ENCODE peak calls at places on chromosomes 13 and 19, in seven cellular contexts. M is frontal cortex; Z is HFFc6; S is memory B cell; X is stimulated activated CD8-positive, alpha-beta memory T cell treated with anti-CD3 and anti-CD28 coated beads, Interleukin-15, amount 100 ng/mL, for 4 hours; V is NCI-H345; T is mesendoderm. E is an unnamed sample.
A peak's percentile ranks its signal among the peaks of the same experiment; 100 is the strongest.

GRCh38 chr19:46495789-46496099 is at the start of gene PNMA8B:
- DNase-seq in M (peak; percentile 89), Z (no peak), S (no peak), X (no peak), V (peak; percentile 81), T (peak; percentile 95), E (peak; percentile 44)

GRCh38 chr13:37870895-37871550 is 1.5 kb upstream of the TRPC4 start:
- DNase-seq in M (no peak), Z (peak; percentile 50), S (no peak), X (no peak), V (no peak), T (peak; percentile 48), E (no peak)

GRCh38 chr19:48508729-48509310 is 2.8 kb downstream of the LMTK3 start:
- DNase-seq in M (no peak), Z (no peak), S (no peak), X (no peak), V (no peak), T (no peak), E (no peak)

GRCh38 chr19:13959962-13960862 is 7.9 kb downstream of the DCAF15 start:
- DNase-seq in M (no peak), Z (no peak), S (no peak), X (no peak), V (no peak), T (peak; percentile 59), E (no peak)

GRCh38 chr13:113013303-113013702 is 44.3 kb downstream of the MCF2L start:
- DNase-seq in M (no peak), Z (no peak), S (no peak), X (no peak), V (no peak), T (no peak), E (no peak)

GRCh38 chr13:100721885-100722512 is 47.4 kb upstream of the TMTC4 start:
- DNase-seq in M (no peak), Z (peak; percentile 32), S (peak; percentile 40), X (no peak), V (peak; percentile 63), T (peak; percentile 61), E (no peak)

GRCh38 chr13:45718063-45718462 is 15.9 kb downstream of the CBY2 start:
- DNase-seq in M (no peak), Z (peak; percentile 20), S (no peak), X (no peak), V (no peak), T (peak; percentile 84), E (no peak)

GRCh38 chr13:109785892-109786450 is 412 bp downstream of the IRS2 start:
- DNase-seq in M (no peak), Z (no peak), S (no peak), X (no peak), V (no peak), T (peak; percentile 14), E (no peak)

GRCh38 chr19:19599190-19599535 is 19.3 kb downstream of the PBX4 start:
- DNase-seq in M (no peak), Z (no peak), S (no peak), X (no peak), V (no peak), T (no peak), E (no peak)

GRCh38 chr13:35957996-35958395 is 173.2 kb downstream of the DCLK1 start:
- DNase-seq in M (no peak), Z (no peak), S (no peak), X (no peak), V (no peak), T (no peak), E (no peak)

GRCh38 chr19:2095338-2095938 is 688 bp downstream of the MOB3A start:
- DNase-seq in M (no peak), Z (no peak), S (no peak), X (no peak), V (no peak), T (no peak), E (no peak)

GRCh38 chr13:110398564-110399507 is 91.8 kb downstream of the COL4A2 start:
- DNase-seq in M (no peak), Z (peak; percentile 74), S (no peak), X (no peak), V (no peak), T (peak; percentile 67), E (no peak)

GRCh38 chr19:2734589-2735288 is 5.1 kb downstream of the SLC39A3 start:
- DNase-seq in M (no peak), Z (no peak), S (no peak), X (no peak), V (no peak), T (no peak), E (no peak)

GRCh38 chr13:95258619-95259194 is 42.5 kb downstream of the ABCC4 start:
- DNase-seq in M (no peak), Z (no peak), S (no peak), X (no peak), V (no peak), T (no peak), E (no peak)

GRCh38 chr19:13830761-13831481 is 35.7 kb downstream of the ZSWIM4 start:
- DNase-seq in M (no peak), Z (peak; percentile 66), S (no peak), X (no peak), V (no peak), T (no peak), E (no peak)

GRCh38 chr19:15115080-15115479 is 7.9 kb downstream of the SYDE1 start:
- DNase-seq in M (no peak), Z (peak; percentile 42), S (no peak), X (no peak), V (no peak), T (no peak), E (no peak)

GRCh38 chr19:18541992-18542935 is 1.1 kb downstream of the FKBP8 start:
- DNase-seq in M (no peak), Z (no peak), S (no peak), X (no peak), V (no peak), T (no peak), E (no peak)

GRCh38 chr13:64684685-64685431 is 2545.3 kb downstream of the PCDH9 start:
- DNase-seq in M (no peak), Z (no peak), S (no peak), X (no peak), V (no peak), T (peak; percentile 88), E (no peak)

GRCh38 chr19:12766051-12766521 is 9.3 kb downstream of the HOOK2 start:
- DNase-seq in M (peak; percentile 75), Z (peak; percentile 53), S (peak; percentile 81), X (peak; percentile 53), V (no peak), T (no peak), E (no peak)

GRCh38 chr13:100100115-100100879 is 11.4 kb downstream of the PCCA start:
- DNase-seq in M (no peak), Z (peak; percentile 45), S (no peak), X (no peak), V (no peak), T (no peak), E (peak; percentile 51)

E was measured in epithelial cell of prostate.